ENCODE peak calls at places on chromosome 3, in seven cellular contexts. One of them, this sample, is unnamed.

GRCh38 chr3:143538577-143538981 is 309.7 kb downstream of the SLC9A9 start:
- DNase-seq in A549: no peak
- DNase-seq in cardiac muscle cell: no peak
- DNase-seq in lung: no peak
- DNase-seq in OCI-LY7: no peak
- DNase-seq in ovary: no peak
- DNase-seq in AG04450: no peak
- DNase-seq in this sample: peak

GRCh38 chr3:45224824-45225464 is 1.1 kb downstream of the TMEM158 start:
- DNase-seq in lung: peak
- DNase-seq in ovary: peak
- DNase-seq in OCI-LY7: no peak
- DNase-seq in cardiac muscle cell: peak
- DNase-seq in AG04450: peak
- DNase-seq in A549: peak
- DNase-seq in this sample: no peak

GRCh38 chr3:132789959-132790358 is 67.8 kb upstream of the NPHP3 start:
- DNase-seq in cardiac muscle cell: no peak
- DNase-seq in lung: no peak
- DNase-seq in ovary: no peak
- DNase-seq in OCI-LY7: no peak
- DNase-seq in A549: no peak
- DNase-seq in AG04450: no peak
- DNase-seq in this sample: no peak

GRCh38 chr3:134885877-134886621 is 91.0 kb downstream of the EPHB1 start:
- DNase-seq in ovary: no peak
- DNase-seq in AG04450: no peak
- DNase-seq in A549: no peak
- DNase-seq in lung: no peak
- DNase-seq in OCI-LY7: no peak
- DNase-seq in cardiac muscle cell: no peak
- DNase-seq in this sample: no peak

GRCh38 chr3:11910971-11911531 is 64.4 kb upstream of the TAMM41 start:
- DNase-seq in ovary: no peak
- DNase-seq in cardiac muscle cell: no peak
- DNase-seq in lung: no peak
- DNase-seq in AG04450: no peak
- DNase-seq in A549: no peak
- DNase-seq in OCI-LY7: no peak
- DNase-seq in this sample: no peak

GRCh38 chr3:165641569-165642310 is 195.5 kb downstream of the BCHE start:
- DNase-seq in OCI-LY7: no peak
- DNase-seq in A549: no peak
- DNase-seq in AG04450: no peak
- DNase-seq in ovary: no peak
- DNase-seq in lung: no peak
- DNase-seq in cardiac muscle cell: no peak
- DNase-seq in this sample: no peak

GRCh38 chr3:136860541-136860940 is 1.5 kb upstream of the NCK1 start:
- DNase-seq in ovary: no peak
- DNase-seq in A549: no peak
- DNase-seq in AG04450: no peak
- DNase-seq in lung: no peak
- DNase-seq in cardiac muscle cell: peak
- DNase-seq in OCI-LY7: peak
- DNase-seq in this sample: no peak

GRCh38 chr3:30440147-30440604 is 166.2 kb upstream of the TGFBR2 start:
- DNase-seq in lung: peak
- DNase-seq in cardiac muscle cell: no peak
- DNase-seq in OCI-LY7: no peak
- DNase-seq in A549: peak
- DNase-seq in ovary: no peak
- DNase-seq in AG04450: no peak
- DNase-seq in this sample: no peak

GRCh38 chr3:185744997-185745843 is 79.6 kb downstream of the IGF2BP2 start:
- DNase-seq in AG04450: peak
- DNase-seq in lung: no peak
- DNase-seq in cardiac muscle cell: no peak
- DNase-seq in ovary: no peak
- DNase-seq in A549: peak
- DNase-seq in OCI-LY7: peak
- DNase-seq in this sample: no peak

GRCh38 chr3:36911990-36912804 is 32.7 kb downstream of the TRANK1 start:
- DNase-seq in AG04450: peak
- DNase-seq in cardiac muscle cell: no peak
- DNase-seq in OCI-LY7: peak
- DNase-seq in A549: peak
- DNase-seq in lung: no peak
- DNase-seq in ovary: no peak
- DNase-seq in this sample: peak

GRCh38 chr3:184001761-184002160 is 15.9 kb downstream of the ABCC5 start:
- DNase-seq in A549: no peak
- DNase-seq in lung: no peak
- DNase-seq in AG04450: no peak
- DNase-seq in OCI-LY7: no peak
- DNase-seq in cardiac muscle cell: no peak
- DNase-seq in ovary: no peak
- DNase-seq in this sample: no peak

GRCh38 chr3:154356009-154356408 is 31.7 kb upstream of the DHX36 start:
- DNase-seq in AG04450: no peak
- DNase-seq in ovary: no peak
- DNase-seq in OCI-LY7: no peak
- DNase-seq in lung: no peak
- DNase-seq in cardiac muscle cell: no peak
- DNase-seq in A549: no peak
- DNase-seq in this sample: no peak

GRCh38 chr3:81443948-81444347 is 317.5 kb downstream of the GBE1 start:
- DNase-seq in OCI-LY7: no peak
- DNase-seq in ovary: no peak
- DNase-seq in lung: no peak
- DNase-seq in A549: peak
- DNase-seq in AG04450: no peak
- DNase-seq in cardiac muscle cell: no peak
- DNase-seq in this sample: no peak

GRCh38 chr3:23915537-23916108 is 1.2 kb downstream of the NKIRAS1 start:
- DNase-seq in cardiac muscle cell: peak
- DNase-seq in AG04450: no peak
- DNase-seq in A549: no peak
- DNase-seq in lung: no peak
- DNase-seq in ovary: no peak
- DNase-seq in OCI-LY7: no peak
- DNase-seq in this sample: no peak

GRCh38 chr3:23911397-23911796 is 5.4 kb downstream of the NKIRAS1 start:
- DNase-seq in lung: no peak
- DNase-seq in A549: no peak
- DNase-seq in AG04450: no peak
- DNase-seq in cardiac muscle cell: no peak
- DNase-seq in OCI-LY7: no peak
- DNase-seq in ovary: no peak
- DNase-seq in this sample: no peak

GRCh38 chr3:23916152-23916885 is 471 bp downstream of the NKIRAS1 start:
- DNase-seq in ovary: no peak
- DNase-seq in cardiac muscle cell: no peak
- DNase-seq in lung: no peak
- DNase-seq in A549: no peak
- DNase-seq in AG04450: no peak
- DNase-seq in OCI-LY7: no peak
- DNase-seq in this sample: no peak

GRCh38 chr3:23913182-23913581 is 3.6 kb downstream of the NKIRAS1 start:
- DNase-seq in lung: no peak
- DNase-seq in AG04450: no peak
- DNase-seq in A549: no peak
- DNase-seq in OCI-LY7: no peak
- DNase-seq in cardiac muscle cell: no peak
- DNase-seq in ovary: no peak
- DNase-seq in this sample: no peak

GRCh38 chr3:23913873-23914743 is 2.7 kb downstream of the NKIRAS1 start:
- DNase-seq in cardiac muscle cell: no peak
- DNase-seq in lung: no peak
- DNase-seq in AG04450: no peak
- DNase-seq in OCI-LY7: no peak
- DNase-seq in ovary: no peak
- DNase-seq in A549: no peak
- DNase-seq in this sample: no peak
- H3K4me3 ChIP-seq in cardiac muscle cell: no peak
- H3K4me3 ChIP-seq in lung: no peak
- H3K4me3 ChIP-seq in AG04450: no peak
- H3K4me3 ChIP-seq in OCI-LY7: no peak
- H3K4me3 ChIP-seq in ovary: no peak
- H3K4me3 ChIP-seq in A549: no peak
- H3K4me3 ChIP-seq in this sample: no peak

GRCh38 chr3:70067860-70068479 is 68.4 kb downstream of the SAMMSON start:
- DNase-seq in AG04450: no peak
- DNase-seq in ovary: no peak
- DNase-seq in A549: no peak
- DNase-seq in OCI-LY7: no peak
- DNase-seq in lung: no peak
- DNase-seq in cardiac muscle cell: no peak
- DNase-seq in this sample: no peak
- H3K4me3 ChIP-seq in AG04450: no peak
- H3K4me3 ChIP-seq in ovary: no peak
- H3K4me3 ChIP-seq in A549: no peak
- H3K4me3 ChIP-seq in OCI-LY7: no peak
- H3K4me3 ChIP-seq in lung: no peak
- H3K4me3 ChIP-seq in cardiac muscle cell: no peak
- H3K4me3 ChIP-seq in this sample: no peak

DNA sequence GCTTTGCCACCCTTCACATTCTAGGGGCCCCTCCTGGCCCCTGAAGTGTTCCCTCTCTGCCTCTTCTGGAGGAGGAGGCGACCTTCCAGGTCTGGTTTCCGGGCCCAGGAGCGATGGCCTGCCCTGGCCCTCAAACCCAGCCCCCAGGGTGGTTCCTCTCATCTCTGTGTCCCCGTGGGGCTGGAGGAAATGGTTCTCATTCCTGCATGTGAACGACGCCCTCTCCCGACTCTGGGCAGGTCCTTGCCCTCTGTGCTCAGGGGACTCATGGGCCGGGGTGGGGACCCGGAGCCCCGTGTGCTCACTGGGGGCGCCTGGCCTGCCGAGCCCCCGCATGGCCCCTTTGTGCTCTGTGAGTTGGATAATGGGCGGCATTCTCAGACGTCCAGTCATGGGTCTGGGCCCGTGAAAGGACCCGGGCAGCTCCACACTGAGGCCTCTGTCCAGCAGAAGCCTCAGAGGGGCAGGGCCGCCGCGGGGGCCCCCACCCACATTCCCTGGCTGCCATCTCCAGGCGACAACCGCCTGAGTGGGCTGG is 5.4 kb upstream of the PLXND1 start:
- DNase-seq in OCI-LY7: no peak
- DNase-seq in cardiac muscle cell: no peak
- DNase-seq in ovary: no peak
- DNase-seq in A549: peak
- DNase-seq in lung: no peak
- DNase-seq in AG04450: no peak
- DNase-seq in this sample: no peak
- H3K4me3 ChIP-seq in OCI-LY7: no peak
- H3K4me3 ChIP-seq in cardiac muscle cell: no peak
- H3K4me3 ChIP-seq in ovary: no peak
- H3K4me3 ChIP-seq in A549: no peak
- H3K4me3 ChIP-seq in lung: no peak
- H3K4me3 ChIP-seq in AG04450: no peak
- H3K4me3 ChIP-seq in this sample: no peak

GRCh38 chr3:52054689-52055511 is 1.5 kb downstream of the DUSP7 start:
- DNase-seq in lung: no peak
- DNase-seq in OCI-LY7: peak
- DNase-seq in ovary: peak
- DNase-seq in A549: no peak
- DNase-seq in AG04450: no peak
- DNase-seq in cardiac muscle cell: peak
- DNase-seq in this sample: no peak

GRCh38 chr3:52050571-52050970 is 5.8 kb downstream of the DUSP7 start:
- DNase-seq in cardiac muscle cell: no peak
- DNase-seq in A549: no peak
- DNase-seq in OCI-LY7: no peak
- DNase-seq in AG04450: no peak
- DNase-seq in ovary: no peak
- DNase-seq in lung: no peak
- DNase-seq in this sample: no peak

GRCh38 chr3:52053307-52054304 is 2.8 kb downstream of the DUSP7 start:
- DNase-seq in A549: no peak
- DNase-seq in cardiac muscle cell: no peak
- DNase-seq in OCI-LY7: peak
- DNase-seq in AG04450: no peak
- DNase-seq in lung: no peak
- DNase-seq in ovary: peak
- DNase-seq in this sample: no peak

GRCh38 chr3:52051444-52051843 is 4.9 kb downstream of the DUSP7 start:
- DNase-seq in AG04450: no peak
- DNase-seq in lung: no peak
- DNase-seq in A549: no peak
- DNase-seq in OCI-LY7: no peak
- DNase-seq in cardiac muscle cell: no peak
- DNase-seq in ovary: no peak
- DNase-seq in this sample: no peak

GRCh38 chr3:52052831-52053306 is 3.5 kb downstream of the DUSP7 start:
- DNase-seq in A549: peak
- DNase-seq in OCI-LY7: peak
- DNase-seq in cardiac muscle cell: peak
- DNase-seq in lung: peak
- DNase-seq in ovary: peak
- DNase-seq in AG04450: peak
- DNase-seq in this sample: no peak
- H3K4me3 ChIP-seq in A549: no peak
- H3K4me3 ChIP-seq in OCI-LY7: no peak
- H3K4me3 ChIP-seq in cardiac muscle cell: no peak
- H3K4me3 ChIP-seq in lung: no peak
- H3K4me3 ChIP-seq in ovary: peak
- H3K4me3 ChIP-seq in AG04450: peak
- H3K4me3 ChIP-seq in this sample: peak

GRCh38 chr3:126475411-126476114 is at the start of gene ZXDC:
- DNase-seq in OCI-LY7: peak
- DNase-seq in lung: peak
- DNase-seq in cardiac muscle cell: peak
- DNase-seq in AG04450: peak
- DNase-seq in A549: peak
- DNase-seq in ovary: peak
- DNase-seq in this sample: peak

GRCh38 chr3:126474498-126475410 is 937 bp downstream of the ZXDC start:
- DNase-seq in ovary: no peak
- DNase-seq in AG04450: no peak
- DNase-seq in lung: peak
- DNase-seq in OCI-LY7: peak
- DNase-seq in A549: peak
- DNase-seq in cardiac muscle cell: peak
- DNase-seq in this sample: no peak

GRCh38 chr3:126473292-126474168 is 2.2 kb downstream of the ZXDC start:
- DNase-seq in A549: no peak
- DNase-seq in lung: no peak
- DNase-seq in AG04450: no peak
- DNase-seq in ovary: no peak
- DNase-seq in cardiac muscle cell: no peak
- DNase-seq in OCI-LY7: peak
- DNase-seq in this sample: no peak

GRCh38 chr3:126469479-126469878 is 6.2 kb downstream of the ZXDC start:
- DNase-seq in AG04450: no peak
- DNase-seq in lung: peak
- DNase-seq in ovary: no peak
- DNase-seq in OCI-LY7: no peak
- DNase-seq in cardiac muscle cell: peak
- DNase-seq in A549: no peak
- DNase-seq in this sample: no peak

GRCh38 chr3:126472277-126473006 is 3.2 kb downstream of the ZXDC start:
- DNase-seq in A549: peak
- DNase-seq in AG04450: no peak
- DNase-seq in OCI-LY7: peak
- DNase-seq in cardiac muscle cell: no peak
- DNase-seq in ovary: no peak
- DNase-seq in lung: peak
- DNase-seq in this sample: peak
- H3K4me3 ChIP-seq in A549: peak
- H3K4me3 ChIP-seq in AG04450: no peak
- H3K4me3 ChIP-seq in OCI-LY7: peak
- H3K4me3 ChIP-seq in cardiac muscle cell: no peak
- H3K4me3 ChIP-seq in ovary: no peak
- H3K4me3 ChIP-seq in lung: no peak
- H3K4me3 ChIP-seq in this sample: peak